ENCODE peak calls at places on chromosome 21, in four cellular contexts. N is fibroblast of pulmonary artery, C is heart left ventricle, T is suprapubic skin. W is an unnamed sample.

GRCh38 chr21:33441489-33442477 is 38.0 kb downstream of the TMEM50B start:
- DNase-seq in N (peak), C (peak), T (no peak), W (peak)

GRCh38 chr21:41761211-41762181 is 5.4 kb downstream of the RIPK4 start:
- DNase-seq in N (peak), C (peak), T (no peak), W (no peak)

GRCh38 chr21:26962516-26963305 is 4.2 kb downstream of the ADAMTS5 start:
- DNase-seq in N (no peak), C (no peak), T (no peak), W (peak)

GRCh38 chr21:40681164-40681859 is 165.6 kb downstream of the DSCAM start:
- DNase-seq in N (no peak), C (peak), T (no peak), W (no peak)

GRCh38 chr21:41478319-41479177 is 29.4 kb downstream of the TMPRSS2 start:
- DNase-seq in N (no peak), C (no peak), T (no peak), W (no peak)

GRCh38 chr21:34687065-34687464 is 18.3 kb downstream of the CLIC6 start:
- DNase-seq in N (no peak), C (no peak), T (no peak), W (no peak)

GRCh38 chr21:42532466-42533181 is 19.0 kb downstream of the SLC37A1 start:
- DNase-seq in N (no peak), C (peak), T (peak), W (peak)

GRCh38 chr21:34941162-34941561 is 107.9 kb downstream of the RUNX1 start:
- DNase-seq in N (no peak), C (no peak), T (no peak), W (no peak)

GRCh38 chr21:21003701-21004100 is 5.5 kb downstream of the NCAM2 start:
- DNase-seq in N (peak), C (no peak), T (no peak), W (peak)

GRCh38 chr21:41228006-41228370 is 60.0 kb downstream of the BACE2 start:
- DNase-seq in N (no peak), C (no peak), T (no peak), W (no peak)

GRCh38 chr21:17542371-17542992 is 29.6 kb downstream of the CXADR start:
- DNase-seq in N (peak), C (no peak), T (no peak), W (no peak)

GRCh38 chr21:34534522-34534921 is 22.5 kb upstream of the KCNE1 start:
- DNase-seq in N (no peak), C (no peak), T (no peak), W (peak)

GRCh38 chr21:34700605-34701004 is 31.8 kb downstream of the CLIC6 start:
- DNase-seq in N (no peak), C (no peak), T (no peak), W (no peak)

GRCh38 chr21:41008971-41009370 is 159.0 kb upstream of the BACE2 start:
- DNase-seq in N (no peak), C (no peak), T (no peak), W (no peak)

GRCh38 chr21:41195311-41195710 is 27.4 kb downstream of the BACE2 start:
- DNase-seq in N (no peak), C (no peak), T (no peak), W (no peak)

GRCh38 chr21:21722736-21723135 is 724.5 kb downstream of the NCAM2 start:
- DNase-seq in N (no peak), C (no peak), T (no peak), W (peak)

GRCh38 chr21:39634507-39634906 is 21.8 kb downstream of the B3GALT5 start:
- DNase-seq in N (no peak), C (no peak), T (no peak), W (no peak)

GRCh38 chr21:29258626-29259335 is 39.9 kb upstream of the BACH1 start:
- DNase-seq in N (peak), C (no peak), T (no peak), W (peak)

GRCh38 chr21:36209626-36210171 is 53.1 kb downstream of the DOP1B start:
- DNase-seq in N (peak), C (no peak), T (no peak), W (peak)

GRCh38 chr21:34690793-34691175 is 22.0 kb downstream of the CLIC6 start:
- DNase-seq in N (no peak), C (no peak), T (no peak), W (no peak)

GRCh38 chr21:41025057-41025390 is 142.9 kb upstream of the BACE2 start:
- DNase-seq in N (no peak), C (no peak), T (no peak), W (no peak)

GRCh38 chr21:19853061-19853460 is 1145.1 kb upstream of the NCAM2 start:
- DNase-seq in N (no peak), C (peak), T (no peak), W (no peak)

GRCh38 chr21:38664821-38665220 is 140.9 kb upstream of the ETS2 start:
- DNase-seq in N (no peak), C (no peak), T (no peak), W (peak)

GRCh38 chr21:21268885-21269284 is 270.7 kb downstream of the NCAM2 start:
- DNase-seq in N (no peak), C (no peak), T (no peak), W (no peak)

GRCh38 chr21:33522950-33523349 is 19.0 kb downstream of the GART start:
- DNase-seq in N (no peak), C (no peak), T (no peak), W (no peak)

GRCh38 chr21:42834730-42835191 is 44.6 kb downstream of the WDR4 start:
- DNase-seq in N (no peak), C (no peak), T (peak), W (no peak)

GRCh38 chr21:38474124-38474523 is 24.2 kb downstream of the ERG start:
- DNase-seq in N (no peak), C (peak), T (no peak), W (no peak)

GRCh38 chr21:29928537-29928936 is 11.3 kb downstream of the GRIK1 start:
- DNase-seq in N (no peak), C (no peak), T (no peak), W (no peak)

GRCh38 chr21:35559128-35559831 is 501.0 kb downstream of the SETD4 start:
- DNase-seq in N (peak), C (no peak), T (no peak), W (peak)

GRCh38 chr21:42833439-42833815 is 45.9 kb downstream of the WDR4 start:
- DNase-seq in N (no peak), C (no peak), T (peak), W (no peak)

GRCh38 chr21:24023402-24023801 is 1583.9 kb downstream of the MRPL39 start:
- DNase-seq in N (no peak), C (no peak), T (no peak), W (no peak)

GRCh38 chr21:14877581-14878228 is 187.1 kb downstream of the NRIP1 start:
- DNase-seq in N (no peak), C (no peak), T (no peak), W (no peak)

DNA sequence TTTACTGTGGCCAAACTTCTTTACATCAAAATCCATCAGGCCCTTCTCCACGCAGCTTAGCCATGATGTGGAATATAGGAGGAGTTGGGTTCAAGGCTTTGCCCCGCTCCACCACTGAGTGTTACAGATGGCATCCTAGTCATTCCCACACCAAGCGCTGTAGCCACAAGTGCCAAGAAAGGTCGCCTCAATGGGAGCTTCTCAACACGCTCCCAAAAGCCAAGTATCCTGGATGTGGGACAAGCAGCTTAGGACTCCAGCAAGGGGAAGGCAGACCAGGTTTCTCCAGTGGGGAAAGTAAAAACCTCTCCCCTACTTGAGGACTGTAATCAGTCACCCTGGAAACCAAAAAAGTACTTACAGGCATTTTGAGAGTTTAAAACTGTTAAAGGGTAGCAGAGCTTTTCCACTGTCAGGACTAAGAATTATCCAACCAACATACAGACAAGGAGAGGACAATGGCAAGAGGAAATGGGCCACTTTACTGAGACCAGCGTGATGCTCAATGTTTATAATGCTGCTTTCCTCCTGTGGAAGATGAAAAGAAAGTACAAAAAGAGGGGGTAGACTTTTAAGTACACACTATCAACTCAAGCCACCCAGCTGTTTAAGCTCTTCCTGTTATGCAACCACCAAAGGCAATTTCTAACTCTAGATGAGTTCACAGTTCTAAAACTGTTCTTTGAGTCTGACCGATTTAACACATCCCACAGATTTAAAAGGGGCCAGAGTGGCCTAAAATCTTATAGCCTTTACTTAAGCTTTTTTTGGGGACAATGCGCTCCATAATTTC is 120.7 kb upstream of the KRTAP19-8 start:
- DNase-seq in N (peak), C (no peak), T (no peak), W (no peak)
- H3K4me3 ChIP-seq in N (no peak), C (no peak), T (peak), W (no peak)

GRCh38 chr21:16117851-16118592 is 388.2 kb downstream of the USP25 start:
- DNase-seq in N (peak), C (no peak), T (no peak), W (peak)
- H3K4me3 ChIP-seq in N (peak), C (no peak), T (peak), W (no peak)

GRCh38 chr21:18759751-18760161 is 356.2 kb upstream of the TMPRSS15 start:
- DNase-seq in N (no peak), C (no peak), T (no peak), W (no peak)

GRCh38 chr21:18764720-18765119 is 361.1 kb upstream of the TMPRSS15 start:
- DNase-seq in N (no peak), C (no peak), T (no peak), W (no peak)

GRCh38 chr21:18760247-18760646 is 356.7 kb upstream of the TMPRSS15 start:
- DNase-seq in N (no peak), C (no peak), T (no peak), W (no peak)

DNA sequence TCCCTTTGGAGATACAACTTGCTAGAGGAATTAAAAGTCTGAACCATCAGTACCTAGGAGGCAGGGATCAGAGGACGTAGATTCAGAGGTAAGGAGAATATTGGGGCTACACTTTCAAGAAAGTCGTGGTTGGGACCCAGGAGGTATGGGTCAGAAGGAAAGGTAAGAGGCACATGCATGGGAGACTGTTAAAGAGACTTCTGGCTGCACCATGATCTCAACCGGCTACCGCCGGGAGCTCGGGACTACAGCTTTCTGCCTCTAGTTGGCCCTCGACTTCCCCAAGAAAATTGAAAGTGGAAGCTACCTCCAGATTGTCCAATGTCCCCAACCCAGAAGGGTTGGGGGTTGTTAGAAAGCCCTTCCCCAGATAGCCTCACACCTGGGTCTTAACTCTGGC is 355.7 kb upstream of the TMPRSS15 start:
- DNase-seq in N (no peak), C (no peak), T (no peak), W (no peak)
- H3K4me3 ChIP-seq in N (no peak), C (no peak), T (no peak), W (no peak)

GRCh38 chr21:25806053-25806452 is 71.3 kb downstream of the GABPA start:
- DNase-seq in N (no peak), C (no peak), T (no peak), W (no peak)

DNA sequence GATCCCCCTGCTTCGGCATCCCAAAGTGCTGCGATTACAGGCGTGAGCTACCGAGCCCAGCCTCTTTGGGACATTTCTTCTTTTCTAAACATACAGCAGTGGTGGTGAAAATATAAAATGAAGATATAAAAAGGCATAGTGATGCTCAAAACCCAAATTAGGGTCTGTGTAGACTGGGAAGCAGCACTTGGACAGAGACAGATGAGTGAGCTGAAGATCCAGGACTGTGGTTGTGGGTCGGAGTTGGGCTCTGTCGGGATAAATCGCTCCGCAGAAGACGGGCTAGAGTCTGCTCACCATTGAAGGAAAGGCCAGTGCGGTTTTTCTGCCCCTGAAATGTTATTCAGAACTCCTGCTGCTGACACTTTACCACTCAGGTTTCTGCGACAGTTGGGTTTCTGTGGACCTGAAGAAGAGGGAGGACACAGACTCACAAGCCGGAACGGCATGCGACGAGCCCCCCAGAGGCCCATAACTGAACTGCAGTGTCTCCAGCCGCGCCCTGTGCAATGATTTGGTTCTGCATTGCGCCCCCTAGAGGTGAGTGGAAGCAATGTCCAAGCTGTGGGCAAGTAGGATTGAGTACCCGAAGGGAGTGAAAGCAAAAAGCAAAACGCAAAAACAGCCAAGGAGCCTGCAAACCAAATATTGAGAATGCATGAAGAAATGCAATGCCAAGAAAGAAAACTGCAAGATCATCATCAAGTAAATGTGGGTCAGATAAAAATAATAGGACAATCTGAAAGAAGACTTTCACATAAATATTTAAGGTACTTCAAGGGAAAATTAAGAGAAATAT is 66.6 kb downstream of the GABPA start:
- DNase-seq in N (peak), C (peak), T (peak), W (peak)
- H3K4me3 ChIP-seq in N (no peak), C (no peak), T (no peak), W (peak)

GRCh38 chr21:43938751-43939442 is 73.2 kb upstream of the TRAPPC10 start:
- DNase-seq in N (peak), C (peak), T (peak), W (peak)
- H3K4me3 ChIP-seq in N (peak), C (peak), T (peak), W (peak)

DNA sequence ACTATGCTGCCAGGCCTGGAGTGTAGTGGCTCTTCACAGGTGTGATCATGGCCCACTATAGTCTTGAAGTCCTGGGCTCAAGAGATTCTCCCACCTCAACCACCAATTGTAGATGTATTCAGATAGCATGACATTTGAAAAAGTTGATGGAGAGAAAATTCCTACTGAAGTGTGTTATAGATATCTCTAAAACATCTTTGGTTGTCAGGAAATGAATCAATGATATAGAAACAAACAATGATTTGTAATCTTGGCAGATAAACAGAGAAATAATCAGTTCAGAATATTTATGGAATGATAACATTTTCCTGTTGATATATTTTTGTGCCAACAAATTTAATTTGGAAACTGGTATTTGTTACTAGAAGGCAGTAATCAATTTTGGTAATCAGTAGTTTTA is 695.5 kb downstream of the USP25 start:
- DNase-seq in N (no peak), C (no peak), T (no peak), W (no peak)
- H3K4me3 ChIP-seq in N (no peak), C (no peak), T (peak), W (no peak)

GRCh38 chr21:32338209-32338921 is 39.7 kb downstream of the MRAP start:
- DNase-seq in N (no peak), C (no peak), T (peak), W (no peak)

GRCh38 chr21:32335601-32336575 is 37.2 kb downstream of the MRAP start:
- DNase-seq in N (peak), C (no peak), T (no peak), W (peak)

GRCh38 chr21:32337206-32337605 is 38.6 kb downstream of the MRAP start:
- DNase-seq in N (no peak), C (no peak), T (no peak), W (no peak)

GRCh38 chr21:32334980-32335471 is 36.4 kb downstream of the MRAP start:
- DNase-seq in N (no peak), C (no peak), T (no peak), W (peak)

DNA sequence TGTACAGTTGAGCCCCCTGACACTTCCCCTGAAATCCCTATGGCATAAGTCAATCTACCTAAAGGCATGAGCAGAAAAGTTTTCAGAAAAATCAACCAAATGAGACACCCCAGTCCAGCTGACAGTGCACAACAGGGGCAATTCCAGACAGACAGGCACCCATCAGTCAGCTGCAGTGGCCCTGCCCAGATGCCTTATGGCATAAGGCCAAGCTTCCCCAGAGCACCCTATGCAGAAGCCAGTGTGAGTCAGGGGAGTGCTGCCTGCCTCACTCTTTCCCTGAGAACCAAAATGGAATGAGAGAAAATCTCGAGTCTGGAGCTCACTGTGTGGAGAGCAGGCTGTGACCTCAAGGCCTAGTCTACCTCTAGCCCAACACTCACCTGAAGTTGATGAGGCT is 38.1 kb downstream of the MRAP start:
- DNase-seq in N (peak), C (no peak), T (no peak), W (peak)
- H3K4me3 ChIP-seq in N (no peak), C (no peak), T (no peak), W (no peak)

GRCh38 chr21:10418649-10419048 is 102.7 kb upstream of the TPTE start:
- DNase-seq in N (no peak), C (no peak), T (no peak), W (no peak)
- H3K4me3 ChIP-seq in N (no peak), C (no peak), T (no peak), W (no peak)

DNA sequence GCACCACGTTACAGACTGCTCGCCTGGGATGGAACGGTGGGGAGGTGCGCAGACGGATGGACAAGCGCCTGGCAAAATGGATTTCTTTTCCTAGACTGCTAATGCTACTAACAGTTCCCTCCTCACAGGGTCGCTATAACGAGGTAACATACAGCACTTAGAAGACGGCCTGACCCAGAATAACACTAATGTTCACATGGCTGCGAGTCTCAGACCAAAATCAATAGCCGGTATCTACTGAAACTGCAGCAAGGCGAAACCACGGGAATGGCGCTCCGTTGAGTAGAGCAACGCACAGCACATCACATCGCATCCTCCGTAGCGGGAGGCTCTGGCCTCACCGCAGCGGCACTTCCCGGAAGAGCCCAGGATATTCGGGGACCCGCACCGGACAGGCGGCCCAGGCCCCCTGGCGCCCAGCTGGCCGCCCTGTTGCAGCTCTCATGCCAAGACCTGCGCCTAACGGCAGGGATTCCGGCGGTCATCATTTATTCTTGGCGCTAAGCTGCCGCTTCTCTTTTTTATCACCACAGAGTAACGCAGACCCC is 46.6 kb downstream of the VPS26C start:
- DNase-seq in N (peak), C (no peak), T (no peak), W (peak)
- H3K4me3 ChIP-seq in N (peak), C (peak), T (peak), W (peak)

DNA sequence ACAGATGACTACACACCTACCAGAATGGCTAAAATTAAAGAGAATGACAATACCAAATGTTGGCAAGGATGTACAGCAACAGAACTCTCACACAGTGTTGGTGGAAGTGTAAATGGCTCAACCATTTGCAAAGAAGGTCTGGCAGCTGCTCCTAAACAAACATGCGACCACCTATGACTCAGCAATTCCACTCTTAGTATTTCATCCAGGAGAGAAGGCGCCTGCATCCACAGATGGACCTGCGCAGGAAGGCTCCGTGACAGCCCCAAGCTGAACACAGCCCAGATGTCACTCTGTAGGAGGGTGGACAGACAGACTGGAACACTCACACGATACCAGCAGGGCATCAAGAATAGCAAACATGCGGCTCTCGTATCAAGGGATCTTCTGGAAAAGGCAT is 6.7 kb downstream of the PTTG1IP start:
- DNase-seq in N (peak), C (no peak), T (no peak), W (no peak)
- H3K4me3 ChIP-seq in N (no peak), C (no peak), T (no peak), W (no peak)

W was measured in AG10803.